ENCODE peak calls at places on chromosomes 1 and 21, in six cellular contexts. One of them, this sample, is unnamed.

GRCh38 chr1:152870831-152871730 is 7.0 kb upstream of the SMCP start:
- DNase-seq in RKO: peak
- DNase-seq in GF-D8: no peak
- DNase-seq in DMS 273 treated with DMSO at 0.1 percent for 48 hours: no peak
- DNase-seq in CD8-positive, alpha-beta memory T cell: no peak
- DNase-seq in RWPE1: peak
- DNase-seq in this sample: peak

GRCh38 chr1:109241344-109241743 is 8.0 kb upstream of the CELSR2 start:
- DNase-seq in RKO: no peak
- DNase-seq in GF-D8: no peak
- DNase-seq in DMS 273 treated with DMSO at 0.1 percent for 48 hours: peak
- DNase-seq in CD8-positive, alpha-beta memory T cell: no peak
- DNase-seq in RWPE1: no peak
- DNase-seq in this sample: no peak

GRCh38 chr1:91278754-91279153 is 125.9 kb downstream of the HFM1 start:
- DNase-seq in RKO: peak
- DNase-seq in GF-D8: no peak
- DNase-seq in DMS 273 treated with DMSO at 0.1 percent for 48 hours: peak
- DNase-seq in CD8-positive, alpha-beta memory T cell: no peak
- DNase-seq in RWPE1: no peak
- DNase-seq in this sample: peak

GRCh38 chr1:151060241-151061011 is at the start of gene MLLT11:
- DNase-seq in RKO: no peak
- DNase-seq in GF-D8: no peak
- DNase-seq in DMS 273 treated with DMSO at 0.1 percent for 48 hours: peak
- DNase-seq in CD8-positive, alpha-beta memory T cell: peak
- DNase-seq in RWPE1: peak
- DNase-seq in this sample: peak

GRCh38 chr1:166133276-166133841 is 33.4 kb downstream of the FAM78B start:
- DNase-seq in RKO: peak
- DNase-seq in GF-D8: no peak
- DNase-seq in DMS 273 treated with DMSO at 0.1 percent for 48 hours: no peak
- DNase-seq in CD8-positive, alpha-beta memory T cell: no peak
- DNase-seq in RWPE1: no peak
- DNase-seq in this sample: no peak

GRCh38 chr1:87968259-87968955 is 639.7 kb downstream of the LMO4 start:
- DNase-seq in RKO: no peak
- DNase-seq in GF-D8: no peak
- DNase-seq in DMS 273 treated with DMSO at 0.1 percent for 48 hours: no peak
- DNase-seq in CD8-positive, alpha-beta memory T cell: no peak
- DNase-seq in RWPE1: no peak
- DNase-seq in this sample: peak

GRCh38 chr1:155070721-155071556 is 7.4 kb downstream of the EFNA4 start:
- DNase-seq in RKO: peak
- DNase-seq in GF-D8: no peak
- DNase-seq in DMS 273 treated with DMSO at 0.1 percent for 48 hours: no peak
- DNase-seq in CD8-positive, alpha-beta memory T cell: peak
- DNase-seq in RWPE1: peak
- DNase-seq in this sample: no peak

GRCh38 chr21:29300547-29301138 is 1.9 kb downstream of the BACH1 start:
- DNase-seq in RKO: no peak
- DNase-seq in GF-D8: no peak
- DNase-seq in DMS 273 treated with DMSO at 0.1 percent for 48 hours: peak
- DNase-seq in CD8-positive, alpha-beta memory T cell: no peak
- DNase-seq in RWPE1: no peak
- DNase-seq in this sample: no peak

GRCh38 chr1:85576256-85576641 is 4.3 kb upstream of the CCN1 start:
- DNase-seq in RKO: no peak
- DNase-seq in GF-D8: no peak
- DNase-seq in DMS 273 treated with DMSO at 0.1 percent for 48 hours: no peak
- DNase-seq in CD8-positive, alpha-beta memory T cell: no peak
- DNase-seq in RWPE1: no peak
- DNase-seq in this sample: no peak

GRCh38 chr1:205077158-205077933 is 6.9 kb downstream of the TMEM81 start:
- DNase-seq in RKO: no peak
- DNase-seq in GF-D8: no peak
- DNase-seq in DMS 273 treated with DMSO at 0.1 percent for 48 hours: no peak
- DNase-seq in CD8-positive, alpha-beta memory T cell: no peak
- DNase-seq in RWPE1: no peak
- DNase-seq in this sample: no peak

GRCh38 chr1:39818482-39818881 is 29.8 kb upstream of the BMP8B start:
- DNase-seq in RKO: no peak
- DNase-seq in GF-D8: no peak
- DNase-seq in DMS 273 treated with DMSO at 0.1 percent for 48 hours: no peak
- DNase-seq in CD8-positive, alpha-beta memory T cell: no peak
- DNase-seq in RWPE1: peak
- DNase-seq in this sample: no peak

GRCh38 chr1:161486806-161487482 is 18.3 kb upstream of the FCGR2A start:
- DNase-seq in RKO: peak
- DNase-seq in GF-D8: peak
- DNase-seq in DMS 273 treated with DMSO at 0.1 percent for 48 hours: peak
- DNase-seq in CD8-positive, alpha-beta memory T cell: peak
- DNase-seq in RWPE1: peak
- DNase-seq in this sample: peak

GRCh38 chr1:150321826-150322166 is 463 bp downstream of the PRPF3 start:
- DNase-seq in RKO: no peak
- DNase-seq in GF-D8: no peak
- DNase-seq in DMS 273 treated with DMSO at 0.1 percent for 48 hours: no peak
- DNase-seq in CD8-positive, alpha-beta memory T cell: peak
- DNase-seq in RWPE1: no peak
- DNase-seq in this sample: no peak

GRCh38 chr1:153174624-153175023 is 23.9 kb upstream of the SPRR2G start:
- DNase-seq in RKO: no peak
- DNase-seq in GF-D8: no peak
- DNase-seq in DMS 273 treated with DMSO at 0.1 percent for 48 hours: no peak
- DNase-seq in CD8-positive, alpha-beta memory T cell: no peak
- DNase-seq in RWPE1: peak
- DNase-seq in this sample: no peak

GRCh38 chr1:220950576-220950975 is 71.3 kb downstream of the HLX start:
- DNase-seq in RKO: no peak
- DNase-seq in GF-D8: no peak
- DNase-seq in DMS 273 treated with DMSO at 0.1 percent for 48 hours: no peak
- DNase-seq in CD8-positive, alpha-beta memory T cell: no peak
- DNase-seq in RWPE1: no peak
- DNase-seq in this sample: no peak

GRCh38 chr1:31575373-31576140 is 758 bp upstream of the TINAGL1 start:
- DNase-seq in RKO: no peak
- DNase-seq in GF-D8: no peak
- DNase-seq in DMS 273 treated with DMSO at 0.1 percent for 48 hours: no peak
- DNase-seq in CD8-positive, alpha-beta memory T cell: no peak
- DNase-seq in RWPE1: peak
- DNase-seq in this sample: no peak

GRCh38 chr1:54052470-54052933 is 502 bp downstream of the TMEM59 start:
- DNase-seq in RKO: peak
- DNase-seq in GF-D8: no peak
- DNase-seq in DMS 273 treated with DMSO at 0.1 percent for 48 hours: peak
- DNase-seq in CD8-positive, alpha-beta memory T cell: no peak
- DNase-seq in RWPE1: peak
- DNase-seq in this sample: peak

GRCh38 chr1:32619701-32620485 is 30.5 kb downstream of the ZBTB8OS start:
- DNase-seq in RKO: peak
- DNase-seq in GF-D8: no peak
- DNase-seq in DMS 273 treated with DMSO at 0.1 percent for 48 hours: no peak
- DNase-seq in CD8-positive, alpha-beta memory T cell: no peak
- DNase-seq in RWPE1: no peak
- DNase-seq in this sample: no peak

GRCh38 chr1:40758004-40758403 is 25.6 kb upstream of the KCNQ4 start:
- DNase-seq in RKO: no peak
- DNase-seq in GF-D8: no peak
- DNase-seq in DMS 273 treated with DMSO at 0.1 percent for 48 hours: no peak
- DNase-seq in CD8-positive, alpha-beta memory T cell: no peak
- DNase-seq in RWPE1: no peak
- DNase-seq in this sample: no peak

GRCh38 chr21:46297311-46298082 is 11.4 kb downstream of the YBEY start:
- DNase-seq in RKO: no peak
- DNase-seq in GF-D8: peak
- DNase-seq in DMS 273 treated with DMSO at 0.1 percent for 48 hours: no peak
- DNase-seq in CD8-positive, alpha-beta memory T cell: no peak
- DNase-seq in RWPE1: no peak
- DNase-seq in this sample: no peak

GRCh38 chr1:91124989-91125417 is 103.2 kb upstream of the ZNF644 start:
- DNase-seq in RKO: no peak
- DNase-seq in GF-D8: no peak
- DNase-seq in DMS 273 treated with DMSO at 0.1 percent for 48 hours: no peak
- DNase-seq in CD8-positive, alpha-beta memory T cell: no peak
- DNase-seq in RWPE1: no peak
- DNase-seq in this sample: no peak

GRCh38 chr1:229341811-229342304 is 989 bp downstream of the CCSAP start:
- DNase-seq in RKO: no peak
- DNase-seq in GF-D8: peak
- DNase-seq in DMS 273 treated with DMSO at 0.1 percent for 48 hours: no peak
- DNase-seq in CD8-positive, alpha-beta memory T cell: no peak
- DNase-seq in RWPE1: no peak
- DNase-seq in this sample: peak

GRCh38 chr1:154956557-154956956 is 658 bp upstream of the PBXIP1 start:
- DNase-seq in RKO: no peak
- DNase-seq in GF-D8: no peak
- DNase-seq in DMS 273 treated with DMSO at 0.1 percent for 48 hours: no peak
- DNase-seq in CD8-positive, alpha-beta memory T cell: no peak
- DNase-seq in RWPE1: no peak
- DNase-seq in this sample: no peak

GRCh38 chr1:43058545-43059360 is 100.1 kb upstream of the SLC2A1 start:
- DNase-seq in RKO: peak
- DNase-seq in GF-D8: no peak
- DNase-seq in DMS 273 treated with DMSO at 0.1 percent for 48 hours: no peak
- DNase-seq in CD8-positive, alpha-beta memory T cell: no peak
- DNase-seq in RWPE1: peak
- DNase-seq in this sample: peak

GRCh38 chr1:158095737-158096335 is 84.9 kb upstream of the CD1D start:
- DNase-seq in RKO: no peak
- DNase-seq in GF-D8: no peak
- DNase-seq in DMS 273 treated with DMSO at 0.1 percent for 48 hours: no peak
- DNase-seq in CD8-positive, alpha-beta memory T cell: peak
- DNase-seq in RWPE1: peak
- DNase-seq in this sample: peak

GRCh38 chr1:50527249-50527986 is 104.2 kb upstream of the DMRTA2 start:
- DNase-seq in RKO: no peak
- DNase-seq in GF-D8: no peak
- DNase-seq in DMS 273 treated with DMSO at 0.1 percent for 48 hours: no peak
- DNase-seq in CD8-positive, alpha-beta memory T cell: no peak
- DNase-seq in RWPE1: no peak
- DNase-seq in this sample: no peak

GRCh38 chr1:56754713-56755505 is 64.3 kb downstream of the FYB2 start:
- DNase-seq in RKO: no peak
- DNase-seq in GF-D8: no peak
- DNase-seq in DMS 273 treated with DMSO at 0.1 percent for 48 hours: no peak
- DNase-seq in CD8-positive, alpha-beta memory T cell: no peak
- DNase-seq in RWPE1: no peak
- DNase-seq in this sample: no peak

GRCh38 chr1:8571200-8571984 is 246.0 kb downstream of the RERE start:
- DNase-seq in RKO: peak
- DNase-seq in GF-D8: no peak
- DNase-seq in DMS 273 treated with DMSO at 0.1 percent for 48 hours: no peak
- DNase-seq in CD8-positive, alpha-beta memory T cell: no peak
- DNase-seq in RWPE1: peak
- DNase-seq in this sample: no peak

GRCh38 chr1:228109962-228110488 is 926 bp upstream of the MRPL55 start:
- DNase-seq in RKO: no peak
- DNase-seq in GF-D8: no peak
- DNase-seq in DMS 273 treated with DMSO at 0.1 percent for 48 hours: no peak
- DNase-seq in CD8-positive, alpha-beta memory T cell: no peak
- DNase-seq in RWPE1: no peak
- DNase-seq in this sample: no peak

GRCh38 chr1:24417681-24418080 is 2.1 kb downstream of the NIPAL3 start:
- DNase-seq in RKO: no peak
- DNase-seq in GF-D8: no peak
- DNase-seq in DMS 273 treated with DMSO at 0.1 percent for 48 hours: no peak
- DNase-seq in CD8-positive, alpha-beta memory T cell: no peak
- DNase-seq in RWPE1: peak
- DNase-seq in this sample: no peak

GRCh38 chr1:244138399-244138798 is 87.3 kb downstream of the ZBTB18 start:
- DNase-seq in RKO: no peak
- DNase-seq in GF-D8: no peak
- DNase-seq in DMS 273 treated with DMSO at 0.1 percent for 48 hours: no peak
- DNase-seq in CD8-positive, alpha-beta memory T cell: no peak
- DNase-seq in RWPE1: no peak
- DNase-seq in this sample: no peak

GRCh38 chr1:84171471-84171870 is 27.4 kb downstream of the PRKACB start:
- DNase-seq in RKO: no peak
- DNase-seq in GF-D8: no peak
- DNase-seq in DMS 273 treated with DMSO at 0.1 percent for 48 hours: no peak
- DNase-seq in CD8-positive, alpha-beta memory T cell: no peak
- DNase-seq in RWPE1: no peak
- DNase-seq in this sample: no peak

GRCh38 chr1:52723260-52723659 is 3.0 kb upstream of the ZYG11B start:
- DNase-seq in RKO: no peak
- DNase-seq in GF-D8: no peak
- DNase-seq in DMS 273 treated with DMSO at 0.1 percent for 48 hours: no peak
- DNase-seq in CD8-positive, alpha-beta memory T cell: no peak
- DNase-seq in RWPE1: no peak
- DNase-seq in this sample: no peak

This sample was measured in HTR-8/SVneo.